ENCODE peak calls at places on chromosomes 2 and 18, in four cellular contexts. Z is stimulated activated CD4-positive, alpha-beta T cell treated with anti-CD3 and anti-CD28 coated beads, Interleukin-2, amount 100 ng/mL, for 48 hours; K is hypothalamus; Q is stimulated activated CD8-positive, alpha-beta memory T cell treated with anti-CD3 and anti-CD28 coated beads, Interleukin-4, amount 100 ng/mL, for 4 hours. E is an unnamed sample.

GRCh38 chr2:169507698-169508097 is 1.8 kb upstream of the KLHL41 start:
- DNase-seq in K (no peak), Q (no peak), Z (no peak), E (no peak)

GRCh38 chr2:216792222-216793001 is 67.5 kb downstream of the TNP1 start:
- DNase-seq in K (no peak), Z (no peak), Q (no peak), E (no peak)

GRCh38 chr18:66632771-66633170 is 28.9 kb upstream of the CDH19 start:
- DNase-seq in Q (no peak), K (no peak), Z (no peak), E (no peak)

GRCh38 chr2:96111823-96112500 is 4.4 kb downstream of the ADRA2B start:
- DNase-seq in Z (no peak), Q (no peak), K (no peak), E (no peak)

GRCh38 chr2:171225302-171225980 is 64.7 kb upstream of the TLK1 start:
- DNase-seq in K (no peak), Z (no peak), Q (no peak), E (no peak)

GRCh38 chr2:223084873-223085272 is 32.9 kb downstream of the KCNE4 start:
- DNase-seq in Z (no peak), Q (no peak), K (no peak), E (no peak)

GRCh38 chr2:199460101-199460671 is 2.4 kb upstream of the SATB2 start:
- DNase-seq in K (no peak), Q (no peak), Z (no peak), E (no peak)

GRCh38 chr2:21330786-21331391 is 207.1 kb downstream of the TDRD15 start:
- DNase-seq in Q (no peak), Z (no peak), K (no peak), E (no peak)

GRCh38 chr2:30778611-30779010 is 28.6 kb downstream of the CAPN13 start:
- DNase-seq in Q (no peak), K (no peak), Z (no peak), E (no peak)

GRCh38 chr2:77271262-77271661 is 250.9 kb downstream of the LRRTM4 start:
- DNase-seq in Q (no peak), Z (no peak), K (no peak), E (no peak)

GRCh38 chr2:135676031-135676430 is 65.6 kb upstream of the UBXN4 start:
- DNase-seq in Z (no peak), Q (no peak), K (no peak), E (no peak)

GRCh38 chr2:19890104-19890503 is 11.7 kb downstream of the TTC32 start:
- DNase-seq in Q (no peak), K (no peak), Z (no peak), E (no peak)

GRCh38 chr18:52237551-52237950 is 102.4 kb upstream of the DCC start:
- DNase-seq in Z (no peak), Q (no peak), K (no peak), E (no peak)

GRCh38 chr2:168686485-168687191 is 115.8 kb upstream of the NOSTRIN start:
- DNase-seq in Z (no peak), Q (no peak), K (no peak), E (no peak)

GRCh38 chr18:50706199-50706598 is 113.6 kb downstream of the MRO start:
- DNase-seq in Q (no peak), Z (no peak), K (no peak), E (no peak)